ENCODE peak calls at places on chromosomes 1 and 21, in four cellular contexts. W is astrocyte, O is GM23248, U is adrenal gland. L is an unnamed sample.

GRCh38 chr1:169528214-169529067 is 42.7 kb upstream of the SLC19A2 start:
- DNase-seq in W (no peak), O (no peak), U (no peak), L (no peak)

GRCh38 chr1:81558291-81559076 is 242.2 kb upstream of the ADGRL2 start:
- DNase-seq in W (no peak), O (no peak), U (no peak), L (no peak)

GRCh38 chr1:183353597-183353996 is 64.6 kb downstream of the NMNAT2 start:
- DNase-seq in W (no peak), O (no peak), U (no peak), L (no peak)

GRCh38 chr1:68207129-68207689 is 25.1 kb downstream of the WLS start:
- DNase-seq in W (peak; percentile 73), O (peak; percentile 68), U (no peak), L (no peak)

GRCh38 chr1:8873506-8874229 is 4.8 kb downstream of the ENO1 start:
- DNase-seq in W (peak; percentile 98), O (peak; percentile 99), U (peak; percentile 96), L (peak; percentile 99)

GRCh38 chr1:208288495-208288894 is 44.3 kb upstream of the PLXNA2 start:
- DNase-seq in W (no peak), O (no peak), U (no peak), L (no peak)

GRCh38 chr21:33761104-33762036 is 119.1 kb downstream of the ITSN1 start:
- DNase-seq in W (peak; percentile 100), O (peak; percentile 97), U (peak; percentile 52), L (peak; percentile 81)

GRCh38 chr1:155188268-155188667 is 14.6 kb downstream of the TRIM46 start:
- DNase-seq in W (no peak), O (no peak), U (no peak), L (no peak)

GRCh38 chr21:41460578-41461527 is 34.8 kb downstream of the MX1 start:
- DNase-seq in W (no peak), O (peak; percentile 89), U (peak; percentile 81), L (peak; percentile 36)

GRCh38 chr1:164834641-164835040 is 275.7 kb downstream of the PBX1 start:
- DNase-seq in W (peak; percentile 9), O (no peak), U (no peak), L (no peak)

GRCh38 chr1:226654046-226654445 is 85.0 kb downstream of the ITPKB start:
- DNase-seq in W (peak; percentile 87), O (peak; percentile 21), U (no peak), L (no peak)

GRCh38 chr21:45234127-45234526 is 53.6 kb downstream of the POFUT2 start:
- DNase-seq in W (no peak), O (peak; percentile 40), U (no peak), L (no peak)

GRCh38 chr1:186838380-186839076 is 9.8 kb downstream of the PLA2G4A start:
- DNase-seq in W (no peak), O (no peak), U (no peak), L (no peak)

GRCh38 chr1:36365310-36365895 is 20.3 kb downstream of the STK40 start:
- DNase-seq in W (peak; percentile 29), O (peak; percentile 81), U (peak; percentile 70), L (no peak)

GRCh38 chr1:61523219-61523618 is 201.7 kb downstream of the TM2D1 start:
- DNase-seq in W (no peak), O (no peak), U (no peak), L (no peak)

GRCh38 chr1:4267381-4268261 is 367.5 kb upstream of the C1orf174 start:
- DNase-seq in W (no peak), O (no peak), U (no peak), L (no peak)

GRCh38 chr1:230909974-230910754 is 41.8 kb upstream of the C1orf198 start:
- DNase-seq in W (no peak), O (no peak), U (no peak), L (no peak)

GRCh38 chr21:45636921-45637646 is 6.4 kb upstream of the PCBP3 start:
- DNase-seq in W (no peak), O (peak; percentile 31), U (no peak), L (no peak)

GRCh38 chr21:32140212-32141008 is 138.4 kb downstream of the MIS18A start:
- DNase-seq in W (no peak), O (peak; percentile 29), U (no peak), L (no peak)

GRCh38 chr1:217614319-217614718 is 16.6 kb downstream of the GPATCH2 start:
- DNase-seq in W (no peak), O (no peak), U (no peak), L (no peak)

GRCh38 chr1:193819376-193819775 is 633.0 kb upstream of the B3GALT2 start:
- DNase-seq in W (no peak), O (no peak), U (no peak), L (no peak)

GRCh38 chr1:244114895-244115294 is 63.8 kb downstream of the ZBTB18 start:
- DNase-seq in W (no peak), O (no peak), U (no peak), L (no peak)

GRCh38 chr21:39085843-39086415 is 97.3 kb downstream of the PSMG1 start:
- DNase-seq in W (no peak), O (no peak), U (no peak), L (no peak)

GRCh38 chr21:39082656-39083376 is 100.4 kb downstream of the PSMG1 start:
- DNase-seq in W (no peak), O (no peak), U (no peak), L (peak; percentile 25)

GRCh38 chr21:39084979-39085729 is 98.1 kb downstream of the PSMG1 start:
- DNase-seq in W (no peak), O (no peak), U (no peak), L (no peak)

GRCh38 chr21:39084073-39084472 is 99.2 kb downstream of the PSMG1 start:
- DNase-seq in W (no peak), O (no peak), U (no peak), L (no peak)

DNA sequence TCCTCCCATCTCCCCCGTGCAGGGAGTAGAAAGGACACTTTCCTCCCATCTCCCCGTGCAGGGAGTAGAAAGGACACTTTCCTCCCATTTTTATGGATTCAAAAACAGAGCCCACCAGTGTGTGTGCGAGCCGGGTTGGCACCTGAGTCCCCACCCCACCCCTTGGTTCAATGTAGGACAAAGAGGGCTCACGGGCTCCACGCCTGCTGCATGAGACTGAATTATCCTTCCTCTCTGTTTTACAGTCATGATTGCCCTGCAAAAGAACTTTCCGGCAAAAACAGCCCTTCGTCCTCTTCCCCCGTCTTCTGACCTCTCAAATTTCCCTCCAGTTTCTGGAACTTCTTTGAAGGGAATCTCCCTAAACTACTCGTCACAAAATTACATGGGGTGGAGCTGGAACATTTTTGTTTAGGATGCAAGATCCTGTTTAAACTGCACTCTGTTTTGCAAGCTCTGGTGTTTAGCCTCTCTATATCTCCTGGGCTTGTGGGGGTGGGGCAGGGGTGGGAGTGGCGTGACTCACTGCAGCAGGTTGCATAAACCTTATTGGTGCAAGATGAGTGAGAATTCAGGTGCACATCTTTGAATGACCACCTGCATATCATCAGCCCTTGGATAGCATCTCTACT is 99.8 kb downstream of the PSMG1 start:
- DNase-seq in W (no peak), O (peak; percentile 27), U (no peak), L (peak; percentile 66)
- H3K4me1 ChIP-seq in W (peaks cover 10% of the 10 kb centered on the region), O (no peaks in the 10 kb centered on the region), U (peaks cover 5% of the 10 kb centered on the region), L (peaks cover 11% of the 10 kb centered on the region)

GRCh38 chr1:1349256-1350012 is at the start of gene DVL1:
- DNase-seq in W (no peak), O (peak; percentile 90), U (peak; percentile 59), L (peak; percentile 31)
- H3K4me1 ChIP-seq in W (peaks cover 43% of the 10 kb centered on the region), O (peaks cover 34% of the 10 kb centered on the region), U (peaks cover 42% of the 10 kb centered on the region), L (peaks cover 37% of the 10 kb centered on the region)

GRCh38 chr1:234768569-234769283 is 158.7 kb upstream of the IRF2BP2 start:
- DNase-seq in W (no peak), O (no peak), U (no peak), L (no peak)
- H3K4me1 ChIP-seq in W (peaks cover 28% of the 10 kb centered on the region), O (peaks cover 14% of the 10 kb centered on the region), U (peaks cover 11% of the 10 kb centered on the region), L (peaks cover 13% of the 10 kb centered on the region)

DNA sequence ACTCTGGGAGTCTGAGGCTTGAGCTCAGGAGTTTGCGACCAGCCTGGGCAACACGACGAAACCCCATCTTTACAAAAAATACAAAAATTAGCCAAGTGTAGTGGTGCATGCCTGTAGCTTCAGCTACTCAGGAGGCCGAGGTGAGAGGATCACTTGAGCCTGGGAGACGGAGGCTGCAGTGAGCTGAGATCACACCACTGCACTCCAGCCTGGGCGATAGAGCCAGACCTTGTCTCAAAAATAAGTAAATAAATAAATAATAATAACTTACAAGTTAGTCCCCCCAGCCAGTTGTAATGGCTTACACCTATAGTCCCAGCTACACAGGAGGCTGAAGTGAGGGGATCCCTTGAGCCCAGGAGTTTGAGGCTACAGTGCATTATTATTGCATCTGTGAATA is 21.7 kb upstream of the BTG2 start:
- DNase-seq in W (no peak), O (no peak), U (no peak), L (no peak)
- H3K4me1 ChIP-seq in W (peaks cover 9% of the 10 kb centered on the region), O (peaks cover 6% of the 10 kb centered on the region), U (peaks cover 38% of the 10 kb centered on the region), L (peaks cover 43% of the 10 kb centered on the region)

L was measured in mammary epithelial cell.